ENCODE peak calls at places on chromosomes 11 and 22, in four cellular contexts. U is testis, G is psoas muscle, S is fibroblast of lung. I is an unnamed sample.

GRCh38 chr11:65574963-65575567 is 788 bp upstream of the EHBP1L1 start:
- DNase-seq in S (no peak), U (no peak), G (no peak), I (no peak)

GRCh38 chr11:95925011-95925410 is 1.1 kb upstream of the MTMR2 start:
- DNase-seq in U (no peak), S (peak), G (no peak), I (no peak)

GRCh38 chr11:611001-611996 is 4.5 kb downstream of the IRF7 start:
- DNase-seq in G (no peak), S (no peak), U (peak), I (peak)

GRCh38 chr11:65655570-65656332 is 7.0 kb downstream of the RELA start:
- DNase-seq in U (no peak), G (no peak), S (no peak), I (peak)

GRCh38 chr22:47112566-47112965 is 350.1 kb downstream of the TBC1D22A start:
- DNase-seq in S (no peak), U (no peak), G (no peak), I (no peak)

GRCh38 chr11:7485136-7485853 is at the start of gene OLFML1:
- DNase-seq in U (peak), G (peak), S (no peak), I (no peak)

GRCh38 chr22:41525450-41526225 is 18.6 kb downstream of the POLR3H start:
- DNase-seq in S (no peak), U (no peak), G (no peak), I (no peak)

GRCh38 chr11:69301491-69302401 is 7.8 kb downstream of the MYEOV start:
- DNase-seq in U (no peak), G (peak), S (peak), I (peak)

GRCh38 chr11:70204466-70204799 is 1.3 kb downstream of the FADD start:
- DNase-seq in U (no peak), S (no peak), G (no peak), I (no peak)

GRCh38 chr11:71309181-71309580 is 56.8 kb upstream of the SHANK2 start:
- DNase-seq in G (no peak), U (no peak), S (no peak), I (no peak)

GRCh38 chr11:11895672-11896071 is 53.9 kb downstream of the USP47 start:
- DNase-seq in G (no peak), S (no peak), U (no peak), I (no peak)

GRCh38 chr11:122172352-122173073 is 56.5 kb upstream of the BLID start:
- DNase-seq in G (no peak), U (no peak), S (peak), I (no peak)

GRCh38 chr22:42412744-42413220 is 19.4 kb downstream of the NFAM1 start:
- DNase-seq in G (no peak), U (no peak), S (no peak), I (no peak)

GRCh38 chr22:32710896-32711295 is 90.6 kb upstream of the TIMP3 start:
- DNase-seq in S (no peak), G (no peak), U (no peak), I (no peak)

GRCh38 chr11:35323076-35323868 is 96.1 kb downstream of the SLC1A2 start:
- DNase-seq in G (no peak), U (no peak), S (peak), I (no peak)

GRCh38 chr11:8099291-8099899 is 18.4 kb downstream of the TUB start:
- DNase-seq in G (peak), S (peak), U (peak), I (no peak)

GRCh38 chr11:71154406-71154805 is 98.0 kb downstream of the SHANK2 start:
- DNase-seq in S (no peak), G (no peak), U (no peak), I (no peak)

GRCh38 chr11:47924184-47924671 is 56.1 kb upstream of the PTPRJ start:
- DNase-seq in G (no peak), U (no peak), S (peak), I (no peak)

GRCh38 chr11:66853242-66854229 is 3.3 kb upstream of the LRFN4 start:
- DNase-seq in S (no peak), U (no peak), G (no peak), I (peak)

GRCh38 chr11:66851251-66851620 is 5.6 kb upstream of the LRFN4 start:
- DNase-seq in G (no peak), S (no peak), U (no peak), I (no peak)

GRCh38 chr11:66850588-66851250 is 6.1 kb upstream of the LRFN4 start:
- DNase-seq in S (no peak), U (no peak), G (no peak), I (no peak)

GRCh38 chr11:66852466-66853241 is 4.2 kb upstream of the LRFN4 start:
- DNase-seq in U (no peak), S (no peak), G (no peak), I (peak)

DNA sequence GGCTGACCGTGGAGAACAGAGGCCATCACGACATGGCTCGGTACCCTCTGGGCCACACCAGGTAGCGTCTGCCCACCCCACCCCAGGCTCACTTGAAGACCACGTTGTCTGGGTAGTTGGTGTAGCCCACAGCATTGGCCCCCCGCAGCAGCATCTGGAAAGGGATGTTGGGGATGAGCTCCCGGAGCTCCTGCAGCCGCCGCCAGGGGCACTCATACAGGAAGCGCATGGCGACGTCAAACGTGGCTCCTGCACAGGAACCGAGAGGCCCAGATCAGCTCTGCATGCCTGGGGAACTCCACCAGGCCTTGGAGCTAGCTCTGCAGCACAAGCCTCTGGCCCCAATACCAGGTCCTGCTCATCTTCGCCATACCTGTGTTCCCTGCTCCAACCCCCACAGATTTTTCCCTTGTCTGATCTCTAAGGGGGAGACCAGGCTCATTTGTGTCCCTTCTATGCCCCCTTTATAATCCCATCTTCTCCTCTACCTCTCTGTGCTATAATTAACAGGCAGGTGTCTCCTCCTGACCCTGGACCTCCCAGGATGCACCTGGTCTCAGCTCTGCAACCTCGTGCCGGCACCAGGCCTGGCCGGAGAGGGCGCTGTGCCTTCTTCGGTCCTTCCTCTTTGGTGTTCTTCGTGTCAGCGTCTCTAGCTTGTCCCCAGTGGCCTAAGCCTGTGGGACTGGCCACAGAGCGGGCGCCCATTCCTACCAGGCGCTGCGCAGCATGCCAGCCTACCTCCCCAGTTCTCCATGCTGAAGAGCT is 5.0 kb upstream of the LRFN4 start:
- DNase-seq in G (no peak), U (no peak), S (no peak), I (peak)
- TF ChIP-seq CTCF in G (no peak), U (no peak), S (no peak), I (peak)

DNA sequence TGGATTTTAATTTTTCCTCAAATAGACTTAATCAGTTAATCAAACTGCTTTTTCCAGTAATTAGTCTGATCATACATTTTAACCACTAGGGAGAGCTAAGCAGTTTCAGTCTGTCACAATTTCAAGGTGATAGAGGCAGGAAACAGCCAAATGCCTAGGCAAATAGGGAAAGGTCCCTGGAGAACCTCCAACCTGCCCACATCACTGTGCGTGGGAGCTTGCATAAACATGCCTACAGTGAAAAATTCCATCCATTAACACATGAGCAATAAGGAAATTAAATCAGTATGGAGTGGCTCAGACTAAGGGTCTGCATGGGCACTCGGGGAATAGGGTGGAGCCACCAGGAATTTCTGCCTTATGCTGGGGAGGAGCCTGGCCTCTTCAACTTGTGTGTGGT is 74.6 kb downstream of the AASDHPPT start:
- DNase-seq in G (no peak), S (peak), U (no peak), I (no peak)
- TF ChIP-seq CTCF in G (no peak), S (no peak), U (no peak), I (no peak)

DNA sequence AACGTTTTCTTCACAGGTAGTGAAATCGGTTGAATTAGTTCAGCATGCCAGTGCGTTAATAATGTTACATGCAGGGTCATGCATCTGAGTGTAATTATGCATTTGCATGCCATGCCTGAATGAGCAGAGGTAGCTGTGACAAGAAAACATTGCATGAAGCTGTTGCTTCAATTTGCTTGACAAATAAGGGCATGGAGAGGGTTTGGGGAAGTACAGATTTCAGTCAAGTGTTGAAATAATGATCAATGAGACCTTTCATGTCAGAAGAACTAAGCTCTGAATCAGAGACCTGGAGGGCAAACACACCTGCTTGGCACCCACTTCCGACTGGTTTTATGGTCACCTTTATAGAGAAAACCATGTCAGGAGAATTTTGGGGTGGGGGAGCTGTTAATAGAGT is 221.4 kb downstream of the DBX1 start:
- DNase-seq in U (no peak), G (no peak), S (no peak), I (no peak)
- TF ChIP-seq CTCF in U (no peak), G (no peak), S (no peak), I (no peak)

GRCh38 chr11:76696756-76697155 is 26.2 kb upstream of the LRRC32 start:
- DNase-seq in U (no peak), G (no peak), S (no peak), I (no peak)

GRCh38 chr11:76700177-76701100 is 29.9 kb upstream of the LRRC32 start:
- DNase-seq in G (peak), S (peak), U (no peak), I (no peak)

GRCh38 chr11:76699461-76700091 is 29.0 kb upstream of the LRRC32 start:
- DNase-seq in S (peak), U (no peak), G (no peak), I (no peak)

GRCh38 chr11:76695767-76696166 is 25.2 kb upstream of the LRRC32 start:
- DNase-seq in S (no peak), U (no peak), G (no peak), I (no peak)

DNA sequence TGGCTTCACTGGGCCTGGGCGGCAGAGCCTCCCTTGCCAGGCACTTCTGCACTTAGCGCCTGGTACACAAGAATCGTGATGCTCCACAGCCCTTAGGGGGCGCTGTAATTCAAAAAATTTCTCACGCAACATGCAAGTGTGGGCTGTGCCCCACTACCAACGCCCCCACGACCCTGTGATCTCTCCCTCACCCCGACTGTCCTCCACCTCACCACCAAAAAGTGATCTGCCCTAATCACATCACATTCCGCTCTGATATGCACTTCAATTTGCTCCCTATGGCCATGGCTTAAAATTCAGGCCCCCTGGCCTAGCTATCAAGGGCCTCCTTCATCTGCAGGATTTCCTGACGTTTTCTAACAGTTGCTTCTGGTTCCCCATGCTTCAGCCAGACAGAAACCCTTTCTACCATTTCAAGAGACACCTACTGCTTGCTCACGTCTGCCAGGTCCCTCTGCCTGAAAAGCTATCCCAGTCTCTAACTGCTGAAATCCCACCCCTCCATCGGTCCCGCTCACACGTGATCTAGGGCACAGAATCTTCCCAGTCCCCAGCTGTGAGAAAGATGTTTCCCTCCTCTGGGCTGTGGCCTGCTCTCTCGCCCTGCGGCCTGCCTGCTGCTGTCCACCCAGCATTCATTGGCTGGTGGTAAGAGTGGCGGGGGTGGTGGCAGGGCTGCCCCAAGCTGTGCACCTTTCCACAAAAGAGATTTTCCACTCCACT is 27.9 kb upstream of the LRRC32 start:
- DNase-seq in S (no peak), U (no peak), G (no peak), I (no peak)
- TF ChIP-seq CTCF in S (no peak), U (no peak), G (no peak), I (peak)

GRCh38 chr11:135033545-135033944 is 621.5 kb upstream of the B3GAT1 start:
- DNase-seq in G (no peak), U (peak), S (peak), I (no peak)
- TF ChIP-seq CTCF in G (no peak), U (no peak), S (no peak), I (no peak)

DNA sequence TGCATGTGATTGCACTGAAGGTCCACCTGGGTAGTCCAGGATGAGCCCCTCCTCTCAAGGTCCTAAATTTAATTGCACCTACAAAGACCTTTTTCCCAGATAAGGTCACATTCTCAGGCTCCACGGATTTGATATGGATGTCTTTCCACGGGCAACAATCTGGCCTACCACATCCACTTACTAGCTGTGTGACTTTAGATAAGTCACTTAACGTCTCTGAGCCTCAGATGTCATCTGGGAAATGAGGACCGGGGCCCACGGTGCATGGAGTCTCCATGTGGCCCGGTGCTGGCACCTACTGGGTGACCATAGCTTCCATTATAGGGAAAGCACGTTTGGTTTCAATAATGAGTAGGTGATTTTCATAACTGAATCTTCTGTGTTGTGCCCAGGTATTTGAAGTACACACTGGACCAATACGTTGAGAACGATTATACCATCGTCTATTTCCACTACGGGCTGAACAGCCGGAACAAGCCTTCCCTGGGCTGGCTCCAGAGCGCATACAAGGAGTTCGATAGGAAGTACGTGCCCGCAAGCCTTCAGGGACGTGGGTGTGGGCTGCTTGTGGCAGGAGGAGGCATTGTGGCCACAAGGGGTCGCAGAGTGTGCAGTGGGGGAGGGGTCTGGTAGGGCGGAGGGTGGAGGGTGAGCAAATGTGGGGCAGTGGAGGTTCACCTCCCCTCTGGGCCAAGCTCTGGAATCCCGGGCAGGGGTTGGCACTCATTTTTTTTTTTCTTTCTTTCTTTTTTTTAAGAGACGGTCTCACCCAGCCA is 55.7 kb downstream of the ARHGAP8 start:
- DNase-seq in U (no peak), S (peak), G (no peak), I (peak)
- TF ChIP-seq CTCF in U (no peak), S (no peak), G (no peak), I (no peak)

GRCh38 chr11:103108933-103109817 is at the start of gene DYNC2H1:
- DNase-seq in U (peak), G (peak), S (peak), I (peak)
- TF ChIP-seq CTCF in U (peak), G (peak), S (peak), I (peak)